ENCODE peak calls at places on chromosomes 3 and 15, in five cellular contexts. G, N, A, T and J are unnamed samples.
A peak's percentile ranks its signal among the peaks of the same experiment; 100 is the strongest.

GRCh38 chr3:17974206-17974841 is 231.9 kb upstream of the TBC1D5 start:
- DNase-seq in G (peak; percentile 7), N (peak; percentile 27), A (no peak), T (peak; percentile 7), J (no peak)

GRCh38 chr3:45026038-45026437 is at the start of gene CLEC3B:
- DNase-seq in G (peak; percentile 79), N (no peak), A (no peak), T (peak; percentile 87), J (peak; percentile 50)

GRCh38 chr15:40873625-40874561 is at the start of gene RHOV:
- DNase-seq in G (no peak), N (peak; percentile 33), A (no peak), T (peak; percentile 37), J (peak; percentile 77)

GRCh38 chr3:194069421-194070219 is 66.3 kb upstream of the HES1 start:
- DNase-seq in G (peak; percentile 31), N (no peak), A (no peak), T (peak; percentile 66), J (no peak)

GRCh38 chr15:78000089-78000926 is 77.2 kb downstream of the TBC1D2B start:
- DNase-seq in G (peak; percentile 33), N (peak; percentile 36), A (peak; percentile 36), T (peak; percentile 56), J (no peak)

GRCh38 chr15:46900992-46901391 is 816.3 kb upstream of the SEMA6D start:
- DNase-seq in G (no peak), N (no peak), A (no peak), T (no peak), J (no peak)

GRCh38 chr15:32683906-32684584 is 33.8 kb upstream of the GREM1 start:
- DNase-seq in G (peak; percentile 93), N (no peak), A (no peak), T (peak; percentile 97), J (no peak)

GRCh38 chr3:138063416-138063815 is 52.0 kb downstream of the DZIP1L start:
- DNase-seq in G (no peak), N (no peak), A (no peak), T (no peak), J (no peak)

GRCh38 chr3:134347516-134347915 is 26.7 kb downstream of the AMOTL2 start:
- DNase-seq in G (no peak), N (no peak), A (no peak), T (no peak), J (no peak)

GRCh38 chr3:29064085-29064484 is 216.8 kb upstream of the RBMS3 start:
- DNase-seq in G (no peak), N (no peak), A (no peak), T (peak; percentile 23), J (no peak)

GRCh38 chr3:22089284-22089683 is 338.3 kb upstream of the ZNF385D start:
- DNase-seq in G (peak; percentile 22), N (peak; percentile 49), A (no peak), T (peak; percentile 34), J (no peak)

GRCh38 chr3:184756151-184756681 is 44.4 kb upstream of the MAGEF1 start:
- DNase-seq in G (no peak), N (no peak), A (no peak), T (no peak), J (no peak)

GRCh38 chr15:34942363-34942762 is 27.2 kb downstream of the AQR start:
- DNase-seq in G (peak; percentile 74), N (no peak), A (no peak), T (peak; percentile 78), J (no peak)

GRCh38 chr15:70149667-70150404 is 52.1 kb upstream of the TLE3 start:
- DNase-seq in G (peak; percentile 47), N (no peak), A (no peak), T (peak; percentile 74), J (no peak)

GRCh38 chr15:62519900-62520299 is 354.8 kb upstream of the C2CD4B start:
- DNase-seq in G (no peak), N (no peak), A (no peak), T (no peak), J (no peak)

GRCh38 chr15:63497642-63498100 is 6.7 kb upstream of the USP3 start:
- DNase-seq in G (no peak), N (no peak), A (no peak), T (no peak), J (no peak)

GRCh38 chr3:4656059-4656458 is 162.9 kb downstream of the ITPR1 start:
- DNase-seq in G (peak; percentile 75), N (peak; percentile 71), A (no peak), T (peak; percentile 89), J (peak; percentile 64)